ENCODE peak calls at places on chromosome 17, in five cellular contexts. One of them, this sample, is unnamed. For H3K27me3 and H3K4me1, the result is how much of the 10 kb centered on the place peaks cover.

GRCh38 chr17:73231363-73231762 is 30.3 kb downstream of the CPSF4L start:
- DNase-seq in neural progenitor cell: no peak
- DNase-seq in endodermal cell: no peak
- DNase-seq in IMR-90: peak
- DNase-seq in fibroblast of lung: peak
- DNase-seq in this sample: peak

GRCh38 chr17:62824290-62825135 is 16.4 kb upstream of the MARCHF10 start:
- DNase-seq in endodermal cell: peak
- DNase-seq in fibroblast of lung: peak
- DNase-seq in IMR-90: peak
- DNase-seq in neural progenitor cell: peak
- DNase-seq in this sample: peak

GRCh38 chr17:9218911-9219310 is 197.6 kb downstream of the NTN1 start:
- DNase-seq in IMR-90: no peak
- DNase-seq in fibroblast of lung: no peak
- DNase-seq in endodermal cell: no peak
- DNase-seq in neural progenitor cell: no peak
- DNase-seq in this sample: no peak

GRCh38 chr17:62017496-62017895 is 47.6 kb downstream of the MED13 start:
- DNase-seq in endodermal cell: no peak
- DNase-seq in IMR-90: peak
- DNase-seq in neural progenitor cell: no peak
- DNase-seq in fibroblast of lung: peak
- DNase-seq in this sample: peak

GRCh38 chr17:57954421-57955182 is 610 bp downstream of the CUEDC1 start:
- DNase-seq in neural progenitor cell: peak
- DNase-seq in fibroblast of lung: peak
- DNase-seq in endodermal cell: peak
- DNase-seq in IMR-90: peak
- DNase-seq in this sample: peak

GRCh38 chr17:68567035-68567434 is 34.1 kb downstream of the FAM20A start:
- DNase-seq in neural progenitor cell: no peak
- DNase-seq in IMR-90: no peak
- DNase-seq in fibroblast of lung: no peak
- DNase-seq in endodermal cell: no peak
- DNase-seq in this sample: peak

GRCh38 chr17:40061532-40062038 is 1.2 kb upstream of the THRA start:
- DNase-seq in fibroblast of lung: no peak
- DNase-seq in neural progenitor cell: no peak
- DNase-seq in IMR-90: no peak
- DNase-seq in endodermal cell: no peak
- DNase-seq in this sample: no peak

GRCh38 chr17:42818379-42818778 is 5.7 kb downstream of the BECN1 start:
- DNase-seq in fibroblast of lung: no peak
- DNase-seq in neural progenitor cell: no peak
- DNase-seq in endodermal cell: no peak
- DNase-seq in IMR-90: peak
- DNase-seq in this sample: no peak

GRCh38 chr17:13031718-13032350 is 14.0 kb upstream of the ELAC2 start:
- DNase-seq in fibroblast of lung: peak
- DNase-seq in neural progenitor cell: peak
- DNase-seq in IMR-90: peak
- DNase-seq in endodermal cell: peak
- DNase-seq in this sample: peak

GRCh38 chr17:78599419-78599818 is 22.2 kb upstream of the DNAH17 start:
- DNase-seq in IMR-90: peak
- DNase-seq in endodermal cell: no peak
- DNase-seq in fibroblast of lung: peak
- DNase-seq in neural progenitor cell: no peak
- DNase-seq in this sample: no peak

DNA sequence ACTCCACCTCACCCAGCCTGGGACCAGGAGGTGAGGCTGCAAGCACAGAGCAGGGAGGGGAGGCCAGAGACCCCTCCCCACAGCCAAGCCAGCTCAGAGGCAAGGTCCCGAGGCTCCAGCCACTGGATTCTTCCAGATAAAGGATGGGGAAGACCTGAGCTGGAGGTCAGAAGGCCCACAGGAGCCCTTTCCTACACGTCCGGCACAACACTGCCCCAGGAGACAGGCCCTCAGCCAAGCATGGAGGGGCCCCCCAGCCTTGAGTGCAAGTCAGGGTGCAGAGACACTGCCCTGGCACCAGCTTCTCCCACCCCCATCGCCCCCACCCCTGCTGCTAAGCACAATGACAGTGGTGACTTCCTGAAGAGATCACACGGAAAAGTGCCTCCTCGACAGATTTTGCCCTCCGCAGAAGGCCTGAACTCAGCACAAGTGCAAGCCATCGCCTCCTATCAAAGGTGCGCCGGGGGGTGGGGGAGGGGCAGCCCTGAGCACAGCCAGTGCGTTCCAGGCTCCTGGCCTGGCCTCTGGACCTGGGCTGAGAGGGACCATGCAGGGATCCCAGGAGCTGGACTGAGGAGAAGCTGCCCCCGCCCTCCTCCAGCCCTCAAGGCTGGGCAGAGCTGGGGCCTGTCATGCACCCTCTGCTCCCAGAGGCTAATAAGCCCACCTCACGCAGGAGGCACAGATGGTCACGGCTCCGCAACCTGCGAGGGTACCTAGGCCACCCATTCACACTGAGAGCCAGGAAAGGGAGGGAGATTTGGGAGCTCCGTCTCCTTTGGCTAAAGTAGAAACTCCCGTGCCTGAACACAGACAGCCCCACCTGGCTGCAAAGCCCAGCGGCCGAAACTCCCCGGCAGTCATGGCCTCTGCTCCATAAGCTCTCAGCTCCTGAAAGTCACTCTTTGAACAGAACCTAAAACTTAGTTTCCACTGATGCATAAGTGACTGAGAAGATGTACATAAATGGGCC is 2.7 kb downstream of the MAFG start:
- DNase-seq in IMR-90: no peak
- DNase-seq in fibroblast of lung: no peak
- DNase-seq in neural progenitor cell: peak
- DNase-seq in endodermal cell: peak
- DNase-seq in this sample: no peak
- H3K9ac ChIP-seq in IMR-90: no peak
- H3K9ac ChIP-seq in fibroblast of lung: no peak
- H3K9ac ChIP-seq in neural progenitor cell: no peak
- H3K9ac ChIP-seq in endodermal cell: peak
- H3K9ac ChIP-seq in this sample: peak

GRCh38 chr17:7221281-7222092 is 1.7 kb downstream of the ACADVL start:
- DNase-seq in neural progenitor cell: no peak
- DNase-seq in endodermal cell: no peak
- DNase-seq in fibroblast of lung: no peak
- DNase-seq in IMR-90: no peak
- DNase-seq in this sample: no peak
- H3K27me3 ChIP-seq in neural progenitor cell: under half
- H3K27me3 ChIP-seq in endodermal cell: under half
- H3K27me3 ChIP-seq in fibroblast of lung: under half
- H3K27me3 ChIP-seq in IMR-90: under half
- H3K27me3 ChIP-seq in this sample: under half

GRCh38 chr17:45306623-45307022 is 10.2 kb downstream of the MAP3K14 start:
- DNase-seq in endodermal cell: no peak
- DNase-seq in fibroblast of lung: no peak
- DNase-seq in IMR-90: no peak
- DNase-seq in neural progenitor cell: no peak
- DNase-seq in this sample: no peak
- H3K4me1 ChIP-seq in endodermal cell: under half
- H3K4me1 ChIP-seq in fibroblast of lung: under half
- H3K4me1 ChIP-seq in IMR-90: under half
- H3K4me1 ChIP-seq in neural progenitor cell: under half
- H3K4me1 ChIP-seq in this sample: half or more

GRCh38 chr17:34117332-34117731 is 137.8 kb upstream of the CCL2 start:
- DNase-seq in fibroblast of lung: no peak
- DNase-seq in neural progenitor cell: no peak
- DNase-seq in IMR-90: no peak
- DNase-seq in endodermal cell: peak
- DNase-seq in this sample: no peak
- H3K9ac ChIP-seq in fibroblast of lung: no peak
- H3K9ac ChIP-seq in neural progenitor cell: no peak
- H3K9ac ChIP-seq in IMR-90: no peak
- H3K9ac ChIP-seq in endodermal cell: no peak
- H3K9ac ChIP-seq in this sample: no peak

DNA sequence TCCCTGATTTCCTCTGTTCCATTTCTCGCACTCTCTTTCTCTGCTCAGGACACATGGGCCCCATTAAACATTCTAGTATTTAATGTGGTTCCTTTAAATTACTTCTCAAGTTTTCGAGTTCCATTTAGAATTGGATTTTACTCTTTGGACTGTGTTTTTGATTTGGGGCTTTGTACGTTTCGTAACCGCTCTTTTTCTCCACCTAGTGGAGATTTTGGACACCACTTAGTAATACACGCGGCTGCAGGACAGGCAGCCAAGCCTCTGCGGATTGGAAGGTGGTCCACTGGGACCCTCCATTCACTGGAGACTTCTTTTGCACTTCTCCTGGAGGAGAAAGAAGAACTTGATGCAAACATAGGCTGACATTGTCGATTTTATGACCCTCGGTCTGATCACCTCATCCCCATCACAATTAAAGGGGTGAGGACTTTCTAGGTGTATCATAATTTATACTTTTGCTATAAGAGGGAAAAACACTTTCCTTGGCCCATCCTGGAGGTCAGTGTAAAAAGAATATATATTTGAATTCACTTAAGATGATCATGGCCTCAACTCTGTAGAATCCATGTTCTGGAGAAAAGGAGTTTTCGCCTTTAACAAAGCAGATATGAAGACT is 85.8 kb downstream of the NOG start:
- DNase-seq in endodermal cell: peak
- DNase-seq in fibroblast of lung: peak
- DNase-seq in neural progenitor cell: peak
- DNase-seq in IMR-90: peak
- DNase-seq in this sample: peak
- H3K27me3 ChIP-seq in endodermal cell: half or more
- H3K27me3 ChIP-seq in fibroblast of lung: under half
- H3K27me3 ChIP-seq in neural progenitor cell: half or more
- H3K27me3 ChIP-seq in IMR-90: under half
- H3K27me3 ChIP-seq in this sample: half or more